ENCODE peak calls at places on chromosomes 7 and 10, in six cellular contexts. One of them, this sample, is unnamed.
A peak's percentile ranks its signal among the peaks of the same experiment; 100 is the strongest.

GRCh38 chr10:58701398-58702135 is 188.9 kb downstream of the BICC1 start:
- DNase-seq in stimulated activated CD8-positive, alpha-beta memory T cell treated with anti-CD3 and anti-CD28 coated beads, Interleukin-7, amount 100 ng/mL, for 48 hours: no peak
- DNase-seq in heart right ventricle: peak; percentile 24
- DNase-seq in stimulated activated CD4-positive, alpha-beta T cell treated with anti-CD3 and anti-CD28 coated beads, Interleukin-2, amount 100 ng/mL, for 48 hours: no peak
- DNase-seq in D721Med: no peak
- DNase-seq in fibroblast of lung: peak; percentile 86
- DNase-seq in this sample: no peak

GRCh38 chr10:111151595-111151994 is 74.8 kb downstream of the ADRA2A start:
- DNase-seq in stimulated activated CD8-positive, alpha-beta memory T cell treated with anti-CD3 and anti-CD28 coated beads, Interleukin-7, amount 100 ng/mL, for 48 hours: no peak
- DNase-seq in stimulated activated CD4-positive, alpha-beta T cell treated with anti-CD3 and anti-CD28 coated beads, Interleukin-2, amount 100 ng/mL, for 48 hours: no peak
- DNase-seq in fibroblast of lung: no peak
- DNase-seq in heart right ventricle: no peak
- DNase-seq in D721Med: no peak
- DNase-seq in this sample: no peak

GRCh38 chr10:91076991-91077548 is 143.4 kb upstream of the PCGF5 start:
- DNase-seq in D721Med: no peak
- DNase-seq in fibroblast of lung: no peak
- DNase-seq in heart right ventricle: no peak
- DNase-seq in stimulated activated CD4-positive, alpha-beta T cell treated with anti-CD3 and anti-CD28 coated beads, Interleukin-2, amount 100 ng/mL, for 48 hours: no peak
- DNase-seq in stimulated activated CD8-positive, alpha-beta memory T cell treated with anti-CD3 and anti-CD28 coated beads, Interleukin-7, amount 100 ng/mL, for 48 hours: no peak
- DNase-seq in this sample: no peak

GRCh38 chr7:68199951-68200660 is 1203.5 kb downstream of the TYW1 start:
- DNase-seq in fibroblast of lung: peak; percentile 76
- DNase-seq in stimulated activated CD4-positive, alpha-beta T cell treated with anti-CD3 and anti-CD28 coated beads, Interleukin-2, amount 100 ng/mL, for 48 hours: no peak
- DNase-seq in D721Med: no peak
- DNase-seq in stimulated activated CD8-positive, alpha-beta memory T cell treated with anti-CD3 and anti-CD28 coated beads, Interleukin-7, amount 100 ng/mL, for 48 hours: no peak
- DNase-seq in heart right ventricle: no peak
- DNase-seq in this sample: no peak

GRCh38 chr7:143992677-143993076 is 7.4 kb upstream of the OR6B1 start:
- DNase-seq in heart right ventricle: no peak
- DNase-seq in D721Med: no peak
- DNase-seq in fibroblast of lung: no peak
- DNase-seq in stimulated activated CD8-positive, alpha-beta memory T cell treated with anti-CD3 and anti-CD28 coated beads, Interleukin-7, amount 100 ng/mL, for 48 hours: no peak
- DNase-seq in stimulated activated CD4-positive, alpha-beta T cell treated with anti-CD3 and anti-CD28 coated beads, Interleukin-2, amount 100 ng/mL, for 48 hours: no peak
- DNase-seq in this sample: no peak

GRCh38 chr10:113644185-113645120 is 19.4 kb downstream of the NRAP start:
- DNase-seq in fibroblast of lung: peak; percentile 84
- DNase-seq in D721Med: no peak
- DNase-seq in stimulated activated CD4-positive, alpha-beta T cell treated with anti-CD3 and anti-CD28 coated beads, Interleukin-2, amount 100 ng/mL, for 48 hours: no peak
- DNase-seq in stimulated activated CD8-positive, alpha-beta memory T cell treated with anti-CD3 and anti-CD28 coated beads, Interleukin-7, amount 100 ng/mL, for 48 hours: no peak
- DNase-seq in heart right ventricle: peak; percentile 14
- DNase-seq in this sample: no peak

GRCh38 chr10:88281592-88282268 is 301.4 kb downstream of the RNLS start:
- DNase-seq in D721Med: no peak
- DNase-seq in stimulated activated CD8-positive, alpha-beta memory T cell treated with anti-CD3 and anti-CD28 coated beads, Interleukin-7, amount 100 ng/mL, for 48 hours: no peak
- DNase-seq in heart right ventricle: no peak
- DNase-seq in stimulated activated CD4-positive, alpha-beta T cell treated with anti-CD3 and anti-CD28 coated beads, Interleukin-2, amount 100 ng/mL, for 48 hours: no peak
- DNase-seq in fibroblast of lung: peak; percentile 90
- DNase-seq in this sample: no peak

GRCh38 chr10:124288928-124289921 is 129.5 kb downstream of the OAT start:
- DNase-seq in heart right ventricle: no peak
- DNase-seq in D721Med: no peak
- DNase-seq in stimulated activated CD4-positive, alpha-beta T cell treated with anti-CD3 and anti-CD28 coated beads, Interleukin-2, amount 100 ng/mL, for 48 hours: no peak
- DNase-seq in stimulated activated CD8-positive, alpha-beta memory T cell treated with anti-CD3 and anti-CD28 coated beads, Interleukin-7, amount 100 ng/mL, for 48 hours: no peak
- DNase-seq in fibroblast of lung: no peak
- DNase-seq in this sample: peak; percentile 37

GRCh38 chr7:55483061-55483460 is 89.2 kb downstream of the VOPP1 start:
- DNase-seq in D721Med: no peak
- DNase-seq in heart right ventricle: no peak
- DNase-seq in stimulated activated CD4-positive, alpha-beta T cell treated with anti-CD3 and anti-CD28 coated beads, Interleukin-2, amount 100 ng/mL, for 48 hours: no peak
- DNase-seq in stimulated activated CD8-positive, alpha-beta memory T cell treated with anti-CD3 and anti-CD28 coated beads, Interleukin-7, amount 100 ng/mL, for 48 hours: no peak
- DNase-seq in fibroblast of lung: no peak
- DNase-seq in this sample: no peak

GRCh38 chr7:131723926-131724325 is 167.5 kb upstream of the PODXL start:
- DNase-seq in fibroblast of lung: no peak
- DNase-seq in stimulated activated CD4-positive, alpha-beta T cell treated with anti-CD3 and anti-CD28 coated beads, Interleukin-2, amount 100 ng/mL, for 48 hours: no peak
- DNase-seq in stimulated activated CD8-positive, alpha-beta memory T cell treated with anti-CD3 and anti-CD28 coated beads, Interleukin-7, amount 100 ng/mL, for 48 hours: no peak
- DNase-seq in heart right ventricle: no peak
- DNase-seq in D721Med: no peak
- DNase-seq in this sample: no peak

GRCh38 chr7:131363719-131364118 is 36.0 kb downstream of the MKLN1 start:
- DNase-seq in stimulated activated CD4-positive, alpha-beta T cell treated with anti-CD3 and anti-CD28 coated beads, Interleukin-2, amount 100 ng/mL, for 48 hours: no peak
- DNase-seq in stimulated activated CD8-positive, alpha-beta memory T cell treated with anti-CD3 and anti-CD28 coated beads, Interleukin-7, amount 100 ng/mL, for 48 hours: no peak
- DNase-seq in D721Med: no peak
- DNase-seq in heart right ventricle: no peak
- DNase-seq in fibroblast of lung: no peak
- DNase-seq in this sample: no peak

GRCh38 chr10:22823109-22823508 is 104.7 kb upstream of the ARMC3 start:
- DNase-seq in stimulated activated CD4-positive, alpha-beta T cell treated with anti-CD3 and anti-CD28 coated beads, Interleukin-2, amount 100 ng/mL, for 48 hours: no peak
- DNase-seq in heart right ventricle: no peak
- DNase-seq in stimulated activated CD8-positive, alpha-beta memory T cell treated with anti-CD3 and anti-CD28 coated beads, Interleukin-7, amount 100 ng/mL, for 48 hours: no peak
- DNase-seq in D721Med: no peak
- DNase-seq in fibroblast of lung: peak; percentile 95
- DNase-seq in this sample: no peak

GRCh38 chr10:103281753-103282152 is 4.8 kb downstream of the INA start:
- DNase-seq in heart right ventricle: no peak
- DNase-seq in stimulated activated CD4-positive, alpha-beta T cell treated with anti-CD3 and anti-CD28 coated beads, Interleukin-2, amount 100 ng/mL, for 48 hours: no peak
- DNase-seq in fibroblast of lung: no peak
- DNase-seq in D721Med: peak; percentile 40
- DNase-seq in stimulated activated CD8-positive, alpha-beta memory T cell treated with anti-CD3 and anti-CD28 coated beads, Interleukin-7, amount 100 ng/mL, for 48 hours: no peak
- DNase-seq in this sample: no peak

GRCh38 chr7:94655562-94655883 is 410 bp downstream of the SGCE start:
- DNase-seq in stimulated activated CD4-positive, alpha-beta T cell treated with anti-CD3 and anti-CD28 coated beads, Interleukin-2, amount 100 ng/mL, for 48 hours: no peak
- DNase-seq in stimulated activated CD8-positive, alpha-beta memory T cell treated with anti-CD3 and anti-CD28 coated beads, Interleukin-7, amount 100 ng/mL, for 48 hours: no peak
- DNase-seq in fibroblast of lung: peak; percentile 35
- DNase-seq in D721Med: no peak
- DNase-seq in heart right ventricle: no peak
- DNase-seq in this sample: peak; percentile 77

GRCh38 chr7:20799566-20800377 is 13.1 kb upstream of the SP8 start:
- DNase-seq in D721Med: no peak
- DNase-seq in heart right ventricle: no peak
- DNase-seq in stimulated activated CD4-positive, alpha-beta T cell treated with anti-CD3 and anti-CD28 coated beads, Interleukin-2, amount 100 ng/mL, for 48 hours: no peak
- DNase-seq in fibroblast of lung: no peak
- DNase-seq in stimulated activated CD8-positive, alpha-beta memory T cell treated with anti-CD3 and anti-CD28 coated beads, Interleukin-7, amount 100 ng/mL, for 48 hours: no peak
- DNase-seq in this sample: no peak

GRCh38 chr7:66105263-66105748 is 9.3 kb upstream of the CRCP start:
- DNase-seq in stimulated activated CD4-positive, alpha-beta T cell treated with anti-CD3 and anti-CD28 coated beads, Interleukin-2, amount 100 ng/mL, for 48 hours: no peak
- DNase-seq in stimulated activated CD8-positive, alpha-beta memory T cell treated with anti-CD3 and anti-CD28 coated beads, Interleukin-7, amount 100 ng/mL, for 48 hours: no peak
- DNase-seq in D721Med: no peak
- DNase-seq in fibroblast of lung: no peak
- DNase-seq in heart right ventricle: no peak
- DNase-seq in this sample: no peak

GRCh38 chr7:73555411-73555982 is 2.0 kb downstream of the BCL7B start:
- DNase-seq in fibroblast of lung: no peak
- DNase-seq in D721Med: no peak
- DNase-seq in stimulated activated CD8-positive, alpha-beta memory T cell treated with anti-CD3 and anti-CD28 coated beads, Interleukin-7, amount 100 ng/mL, for 48 hours: no peak
- DNase-seq in heart right ventricle: no peak
- DNase-seq in stimulated activated CD4-positive, alpha-beta T cell treated with anti-CD3 and anti-CD28 coated beads, Interleukin-2, amount 100 ng/mL, for 48 hours: no peak
- DNase-seq in this sample: no peak

GRCh38 chr7:144468990-144469732 is 65.7 kb upstream of the NOBOX start:
- DNase-seq in stimulated activated CD8-positive, alpha-beta memory T cell treated with anti-CD3 and anti-CD28 coated beads, Interleukin-7, amount 100 ng/mL, for 48 hours: no peak
- DNase-seq in stimulated activated CD4-positive, alpha-beta T cell treated with anti-CD3 and anti-CD28 coated beads, Interleukin-2, amount 100 ng/mL, for 48 hours: no peak
- DNase-seq in heart right ventricle: no peak
- DNase-seq in fibroblast of lung: no peak
- DNase-seq in D721Med: no peak
- DNase-seq in this sample: no peak

GRCh38 chr7:76396039-76396732 is 13.3 kb downstream of the SSC4D start:
- DNase-seq in stimulated activated CD8-positive, alpha-beta memory T cell treated with anti-CD3 and anti-CD28 coated beads, Interleukin-7, amount 100 ng/mL, for 48 hours: no peak
- DNase-seq in heart right ventricle: no peak
- DNase-seq in D721Med: no peak
- DNase-seq in fibroblast of lung: no peak
- DNase-seq in stimulated activated CD4-positive, alpha-beta T cell treated with anti-CD3 and anti-CD28 coated beads, Interleukin-2, amount 100 ng/mL, for 48 hours: no peak
- DNase-seq in this sample: no peak

GRCh38 chr10:78520737-78521430 is 487.2 kb downstream of the RPS24 start:
- DNase-seq in stimulated activated CD4-positive, alpha-beta T cell treated with anti-CD3 and anti-CD28 coated beads, Interleukin-2, amount 100 ng/mL, for 48 hours: no peak
- DNase-seq in heart right ventricle: no peak
- DNase-seq in D721Med: no peak
- DNase-seq in fibroblast of lung: peak; percentile 62
- DNase-seq in stimulated activated CD8-positive, alpha-beta memory T cell treated with anti-CD3 and anti-CD28 coated beads, Interleukin-7, amount 100 ng/mL, for 48 hours: peak; percentile 21
- DNase-seq in this sample: no peak

GRCh38 chr7:131945313-131945831 is 388.9 kb upstream of the PODXL start:
- DNase-seq in D721Med: peak; percentile 72
- DNase-seq in stimulated activated CD8-positive, alpha-beta memory T cell treated with anti-CD3 and anti-CD28 coated beads, Interleukin-7, amount 100 ng/mL, for 48 hours: peak; percentile 7
- DNase-seq in heart right ventricle: peak; percentile 9
- DNase-seq in fibroblast of lung: peak; percentile 40
- DNase-seq in stimulated activated CD4-positive, alpha-beta T cell treated with anti-CD3 and anti-CD28 coated beads, Interleukin-2, amount 100 ng/mL, for 48 hours: peak; percentile 21
- DNase-seq in this sample: peak; percentile 65

GRCh38 chr7:90222811-90223725 is 11.5 kb downstream of the STEAP2 start:
- DNase-seq in heart right ventricle: no peak
- DNase-seq in fibroblast of lung: peak; percentile 41
- DNase-seq in stimulated activated CD4-positive, alpha-beta T cell treated with anti-CD3 and anti-CD28 coated beads, Interleukin-2, amount 100 ng/mL, for 48 hours: no peak
- DNase-seq in D721Med: no peak
- DNase-seq in stimulated activated CD8-positive, alpha-beta memory T cell treated with anti-CD3 and anti-CD28 coated beads, Interleukin-7, amount 100 ng/mL, for 48 hours: no peak
- DNase-seq in this sample: peak; percentile 50

GRCh38 chr10:31158000-31158658 is 126.5 kb upstream of the ZNF438 start:
- DNase-seq in stimulated activated CD4-positive, alpha-beta T cell treated with anti-CD3 and anti-CD28 coated beads, Interleukin-2, amount 100 ng/mL, for 48 hours: no peak
- DNase-seq in heart right ventricle: no peak
- DNase-seq in fibroblast of lung: peak; percentile 53
- DNase-seq in stimulated activated CD8-positive, alpha-beta memory T cell treated with anti-CD3 and anti-CD28 coated beads, Interleukin-7, amount 100 ng/mL, for 48 hours: no peak
- DNase-seq in D721Med: no peak
- DNase-seq in this sample: no peak

GRCh38 chr10:51867956-51868355 is 168.6 kb upstream of the CSTF2T start:
- DNase-seq in fibroblast of lung: peak; percentile 94
- DNase-seq in stimulated activated CD8-positive, alpha-beta memory T cell treated with anti-CD3 and anti-CD28 coated beads, Interleukin-7, amount 100 ng/mL, for 48 hours: no peak
- DNase-seq in stimulated activated CD4-positive, alpha-beta T cell treated with anti-CD3 and anti-CD28 coated beads, Interleukin-2, amount 100 ng/mL, for 48 hours: no peak
- DNase-seq in heart right ventricle: no peak
- DNase-seq in D721Med: no peak
- DNase-seq in this sample: no peak

GRCh38 chr10:75600833-75601232 is 169.4 kb downstream of the LRMDA start:
- DNase-seq in stimulated activated CD4-positive, alpha-beta T cell treated with anti-CD3 and anti-CD28 coated beads, Interleukin-2, amount 100 ng/mL, for 48 hours: no peak
- DNase-seq in stimulated activated CD8-positive, alpha-beta memory T cell treated with anti-CD3 and anti-CD28 coated beads, Interleukin-7, amount 100 ng/mL, for 48 hours: no peak
- DNase-seq in heart right ventricle: no peak
- DNase-seq in D721Med: no peak
- DNase-seq in fibroblast of lung: no peak
- DNase-seq in this sample: no peak

GRCh38 chr10:133293810-133294119 is 14.9 kb downstream of the TUBGCP2 start:
- DNase-seq in stimulated activated CD8-positive, alpha-beta memory T cell treated with anti-CD3 and anti-CD28 coated beads, Interleukin-7, amount 100 ng/mL, for 48 hours: no peak
- DNase-seq in stimulated activated CD4-positive, alpha-beta T cell treated with anti-CD3 and anti-CD28 coated beads, Interleukin-2, amount 100 ng/mL, for 48 hours: no peak
- DNase-seq in heart right ventricle: no peak
- DNase-seq in D721Med: no peak
- DNase-seq in fibroblast of lung: no peak
- DNase-seq in this sample: no peak

GRCh38 chr7:158885624-158886023 is 29.3 kb downstream of the DYNC2I1 start:
- DNase-seq in heart right ventricle: no peak
- DNase-seq in fibroblast of lung: no peak
- DNase-seq in D721Med: no peak
- DNase-seq in stimulated activated CD4-positive, alpha-beta T cell treated with anti-CD3 and anti-CD28 coated beads, Interleukin-2, amount 100 ng/mL, for 48 hours: no peak
- DNase-seq in stimulated activated CD8-positive, alpha-beta memory T cell treated with anti-CD3 and anti-CD28 coated beads, Interleukin-7, amount 100 ng/mL, for 48 hours: no peak
- DNase-seq in this sample: no peak

GRCh38 chr7:159145544-159145891 is 851 bp upstream of the VIPR2 start:
- DNase-seq in stimulated activated CD8-positive, alpha-beta memory T cell treated with anti-CD3 and anti-CD28 coated beads, Interleukin-7, amount 100 ng/mL, for 48 hours: no peak
- DNase-seq in stimulated activated CD4-positive, alpha-beta T cell treated with anti-CD3 and anti-CD28 coated beads, Interleukin-2, amount 100 ng/mL, for 48 hours: no peak
- DNase-seq in heart right ventricle: no peak
- DNase-seq in fibroblast of lung: no peak
- DNase-seq in D721Med: no peak
- DNase-seq in this sample: no peak

GRCh38 chr7:113374924-113375323 is 256.6 kb upstream of the SMIM30 start:
- DNase-seq in heart right ventricle: no peak
- DNase-seq in stimulated activated CD8-positive, alpha-beta memory T cell treated with anti-CD3 and anti-CD28 coated beads, Interleukin-7, amount 100 ng/mL, for 48 hours: no peak
- DNase-seq in D721Med: no peak
- DNase-seq in stimulated activated CD4-positive, alpha-beta T cell treated with anti-CD3 and anti-CD28 coated beads, Interleukin-2, amount 100 ng/mL, for 48 hours: no peak
- DNase-seq in fibroblast of lung: no peak
- DNase-seq in this sample: no peak

GRCh38 chr7:149753370-149754233 is 19.8 kb downstream of the ZNF467 start:
- DNase-seq in stimulated activated CD8-positive, alpha-beta memory T cell treated with anti-CD3 and anti-CD28 coated beads, Interleukin-7, amount 100 ng/mL, for 48 hours: no peak
- DNase-seq in heart right ventricle: peak; percentile 40
- DNase-seq in D721Med: no peak
- DNase-seq in fibroblast of lung: no peak
- DNase-seq in stimulated activated CD4-positive, alpha-beta T cell treated with anti-CD3 and anti-CD28 coated beads, Interleukin-2, amount 100 ng/mL, for 48 hours: no peak
- DNase-seq in this sample: no peak

GRCh38 chr7:4151926-4152549 is 530.1 kb upstream of the FOXK1 start:
- DNase-seq in stimulated activated CD4-positive, alpha-beta T cell treated with anti-CD3 and anti-CD28 coated beads, Interleukin-2, amount 100 ng/mL, for 48 hours: no peak
- DNase-seq in fibroblast of lung: no peak
- DNase-seq in D721Med: no peak
- DNase-seq in heart right ventricle: no peak
- DNase-seq in stimulated activated CD8-positive, alpha-beta memory T cell treated with anti-CD3 and anti-CD28 coated beads, Interleukin-7, amount 100 ng/mL, for 48 hours: no peak
- DNase-seq in this sample: no peak

GRCh38 chr7:91031757-91032156 is 232.5 kb upstream of the FZD1 start:
- DNase-seq in stimulated activated CD4-positive, alpha-beta T cell treated with anti-CD3 and anti-CD28 coated beads, Interleukin-2, amount 100 ng/mL, for 48 hours: no peak
- DNase-seq in stimulated activated CD8-positive, alpha-beta memory T cell treated with anti-CD3 and anti-CD28 coated beads, Interleukin-7, amount 100 ng/mL, for 48 hours: no peak
- DNase-seq in fibroblast of lung: no peak
- DNase-seq in D721Med: no peak
- DNase-seq in heart right ventricle: no peak
- DNase-seq in this sample: no peak